ENCODE peak calls at places on chromosomes 13 and 19, in ten cellular contexts. L, N, P, U, T, F, B, H, Z and G are unnamed samples.

GRCh38 chr13:113585828-113586355 is 1.3 kb downstream of the TFDP1 start:
- DNase-seq in L (no peak), H (peak), N (no peak), B (no peak), T (peak), P (no peak), U (no peak), Z (no peak), F (no peak), G (peak)

GRCh38 chr19:18083929-18084684 is 2.6 kb downstream of the IL12RB1 start:
- DNase-seq in P (no peak), B (no peak), Z (no peak), H (no peak), L (no peak), T (no peak), N (no peak), U (no peak), F (no peak), G (no peak)

GRCh38 chr19:31118292-31118925 is 230.8 kb downstream of the TSHZ3 start:
- DNase-seq in H (no peak), P (no peak), Z (no peak), F (no peak), T (no peak), B (no peak), N (peak), U (no peak), L (no peak), G (no peak)

GRCh38 chr13:83780201-83780600 is 102.1 kb downstream of the SLITRK1 start:
- DNase-seq in T (no peak), L (peak), H (peak), P (no peak), N (no peak), B (no peak), Z (peak), F (no peak), U (no peak), G (no peak)

GRCh38 chr13:45696610-45697226 is 5.4 kb upstream of the CBY2 start:
- DNase-seq in N (no peak), T (no peak), Z (peak), F (no peak), U (no peak), L (no peak), P (no peak), H (no peak), B (no peak), G (no peak)

GRCh38 chr19:1379126-1379905 is 4.4 kb upstream of the NDUFS7 start:
- DNase-seq in N (no peak), P (no peak), Z (no peak), H (no peak), F (no peak), T (no peak), L (no peak), B (no peak), U (no peak), G (no peak)

GRCh38 chr13:111114362-111115050 is 604 bp upstream of the ARHGEF7 start:
- DNase-seq in F (no peak), P (no peak), U (no peak), N (no peak), L (peak), Z (no peak), H (no peak), B (no peak), T (peak), G (no peak)

GRCh38 chr19:13705928-13706447 is 58.3 kb upstream of the MRI1 start:
- DNase-seq in N (no peak), F (no peak), B (no peak), Z (no peak), H (no peak), L (no peak), T (no peak), U (no peak), P (no peak), G (no peak)

GRCh38 chr13:23140492-23140891 is 40.3 kb upstream of the SGCG start:
- DNase-seq in N (no peak), B (no peak), T (no peak), F (no peak), Z (no peak), L (peak), H (peak), U (no peak), P (no peak), G (no peak)

GRCh38 chr13:19810996-19811881 is 28.5 kb upstream of the PSPC1 start:
- DNase-seq in Z (no peak), B (no peak), L (no peak), U (no peak), F (no peak), H (no peak), T (no peak), N (no peak), P (no peak), G (no peak)

GRCh38 chr13:37429976-37430375 is 168.6 kb downstream of the POSTN start:
- DNase-seq in B (no peak), T (no peak), U (no peak), Z (peak), P (no peak), N (no peak), F (no peak), L (no peak), H (no peak), G (no peak)

GRCh38 chr19:48798937-48799336 is 11.9 kb downstream of the BCAT2 start:
- DNase-seq in F (no peak), T (no peak), Z (peak), U (no peak), N (no peak), P (no peak), B (no peak), H (no peak), L (peak), G (peak)

GRCh38 chr19:45715139-45715538 is 15.6 kb downstream of the FBXO46 start:
- DNase-seq in T (no peak), B (no peak), U (no peak), P (no peak), H (no peak), F (no peak), N (no peak), Z (no peak), L (no peak), G (no peak)

GRCh38 chr19:36687214-36688056 is at the start of gene ZNF567:
- DNase-seq in F (peak), B (peak), Z (peak), T (peak), P (peak), U (peak), L (peak), N (peak), H (peak), G (peak)

GRCh38 chr19:6227156-6227940 is 52.4 kb downstream of the MLLT1 start:
- DNase-seq in Z (no peak), B (no peak), F (no peak), H (no peak), N (no peak), T (no peak), P (no peak), U (no peak), L (no peak), G (no peak)

GRCh38 chr13:40777166-40777956 is 6.4 kb upstream of the MRPS31 start:
- DNase-seq in H (peak), N (no peak), B (no peak), P (no peak), U (no peak), F (peak), Z (peak), L (peak), T (no peak), G (no peak)

GRCh38 chr13:59545007-59545406 is 618.7 kb downstream of the DIAPH3 start:
- DNase-seq in N (no peak), B (no peak), U (no peak), L (no peak), H (no peak), F (no peak), P (no peak), T (no peak), Z (no peak), G (no peak)

GRCh38 chr19:23460656-23461055 is 65.4 kb upstream of the ZNF91 start:
- DNase-seq in T (no peak), Z (peak), B (no peak), U (no peak), P (no peak), N (no peak), L (no peak), H (no peak), F (no peak), G (no peak)

GRCh38 chr13:100836696-100837095 is 162.1 kb upstream of the TMTC4 start:
- DNase-seq in B (no peak), F (no peak), T (no peak), Z (peak), U (no peak), L (no peak), N (no peak), H (no peak), P (no peak), G (no peak)

GRCh38 chr19:15684828-15685227 is 11.9 kb downstream of the CYP4F12 start:
- DNase-seq in F (peak), H (no peak), P (no peak), N (no peak), B (no peak), T (no peak), Z (peak), U (no peak), L (no peak), G (no peak)

GRCh38 chr13:27997904-27998522 is 9.5 kb upstream of the URAD start:
- DNase-seq in U (no peak), B (no peak), P (no peak), N (no peak), F (peak), H (peak), L (peak), T (peak), Z (peak), G (no peak)

GRCh38 chr19:46256855-46257254 is 27.3 kb downstream of the IGFL1 start:
- DNase-seq in T (no peak), L (no peak), B (no peak), N (no peak), U (no peak), H (no peak), P (no peak), F (no peak), Z (peak), G (no peak)

GRCh38 chr19:2477141-2477710 is 1.3 kb downstream of the GADD45B start:
- DNase-seq in N (peak), Z (no peak), P (no peak), U (no peak), B (no peak), F (peak), H (peak), T (peak), L (peak), G (peak)

GRCh38 chr19:41887711-41888382 is 4.9 kb downstream of the ARHGEF1 start:
- DNase-seq in U (no peak), T (no peak), B (peak), Z (peak), P (peak), N (peak), F (peak), L (peak), H (peak), G (peak)